ENCODE peak calls at places on chromosomes 2 and 18, in six cellular contexts. P is ovary, X is HCT116, O is iPS DF 6.9, D is IMR-90, S is mesenchymal stem cell. F is an unnamed sample. For H3K4me1, the result is how much of the 10 kb centered on the place peaks cover.

GRCh38 chr2:9789371-9789770 is 53.9 kb upstream of the TAF1B start:
- DNase-seq in X (no peak), S (no peak), P (no peak), O (no peak), D (no peak), F (no peak)

GRCh38 chr2:114729025-114729424 is 286.6 kb downstream of the DPP10 start:
- DNase-seq in X (no peak), S (no peak), P (no peak), D (no peak), O (no peak), F (peak)

GRCh38 chr2:120541972-120542670 is 193.5 kb upstream of the GLI2 start:
- DNase-seq in P (no peak), X (no peak), S (no peak), D (no peak), O (no peak), F (no peak)

GRCh38 chr2:61763605-61764034 is 90.2 kb downstream of the FAM161A start:
- DNase-seq in D (peak), O (peak), X (peak), S (peak), P (peak), F (peak)

GRCh38 chr2:60317831-60318230 is 235.6 kb downstream of the BCL11A start:
- DNase-seq in P (no peak), O (no peak), X (no peak), S (no peak), D (no peak), F (no peak)

GRCh38 chr2:28096421-28096820 is 205.9 kb downstream of the BABAM2 start:
- DNase-seq in O (no peak), D (peak), X (no peak), S (peak), P (no peak), F (no peak)

GRCh38 chr2:62196278-62196901 is 475 bp downstream of the B3GNT2 start:
- DNase-seq in S (peak), O (no peak), X (no peak), P (peak), D (no peak), F (peak)

GRCh38 chr18:48300463-48300961 is 108.7 kb downstream of the ZBTB7C start:
- DNase-seq in S (no peak), D (no peak), X (no peak), P (no peak), O (no peak), F (peak)

GRCh38 chr2:47056374-47056773 is 98.7 kb downstream of the STPG4 start:
- DNase-seq in X (no peak), D (peak), S (peak), P (peak), O (no peak), F (no peak)

GRCh38 chr18:27967938-27968803 is 208.8 kb downstream of the CDH2 start:
- DNase-seq in S (peak), O (no peak), P (no peak), D (peak), X (no peak), F (no peak)

GRCh38 chr2:21043744-21044532 is at the start of gene APOB:
- DNase-seq in X (no peak), D (no peak), P (no peak), O (peak), S (no peak), F (no peak)

GRCh38 chr2:239957681-239958181 is 67.4 kb downstream of the NDUFA10 start:
- DNase-seq in D (no peak), O (no peak), X (no peak), P (peak), S (no peak), F (no peak)

GRCh38 chr2:10594481-10594880 is 95.3 kb downstream of the NOL10 start:
- DNase-seq in X (no peak), O (no peak), D (no peak), P (no peak), S (no peak), F (no peak)

GRCh38 chr2:71697106-71698010 is 244.0 kb downstream of the DYSF start:
- DNase-seq in D (no peak), O (no peak), P (no peak), X (no peak), S (no peak), F (no peak)

DNA sequence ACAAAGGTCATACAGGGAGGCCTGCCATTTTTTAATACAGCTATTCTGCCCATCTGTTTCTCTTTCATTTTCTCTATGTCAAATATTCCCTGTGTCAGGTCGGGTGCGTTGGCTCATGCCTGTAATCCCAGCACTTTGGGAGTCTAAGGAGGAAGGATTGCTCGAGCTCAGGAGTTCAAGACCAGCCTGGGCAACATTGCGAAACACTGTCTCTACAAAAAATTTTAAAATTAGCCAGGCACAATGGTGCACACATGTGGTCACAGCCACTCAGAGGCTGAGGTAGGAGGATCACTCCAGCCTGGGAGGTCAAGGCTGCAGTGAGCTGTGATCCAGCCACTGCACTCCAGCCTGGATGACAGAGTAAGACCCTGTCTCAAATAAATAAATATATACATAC is 34.7 kb downstream of the TMEM37 start:
- DNase-seq in O (no peak), S (no peak), P (no peak), D (no peak), X (no peak), F (no peak)
- H3K4me1 ChIP-seq in O (under half), S (under half), P (under half), D (under half), X (under half), F (under half)

GRCh38 chr2:8581601-8582041 is 100.2 kb upstream of the ID2 start:
- DNase-seq in O (no peak), D (no peak), P (no peak), S (no peak), X (no peak), F (no peak)
- H3K4me1 ChIP-seq in O (under half), D (under half), P (under half), S (under half), X (under half), F (under half)

DNA sequence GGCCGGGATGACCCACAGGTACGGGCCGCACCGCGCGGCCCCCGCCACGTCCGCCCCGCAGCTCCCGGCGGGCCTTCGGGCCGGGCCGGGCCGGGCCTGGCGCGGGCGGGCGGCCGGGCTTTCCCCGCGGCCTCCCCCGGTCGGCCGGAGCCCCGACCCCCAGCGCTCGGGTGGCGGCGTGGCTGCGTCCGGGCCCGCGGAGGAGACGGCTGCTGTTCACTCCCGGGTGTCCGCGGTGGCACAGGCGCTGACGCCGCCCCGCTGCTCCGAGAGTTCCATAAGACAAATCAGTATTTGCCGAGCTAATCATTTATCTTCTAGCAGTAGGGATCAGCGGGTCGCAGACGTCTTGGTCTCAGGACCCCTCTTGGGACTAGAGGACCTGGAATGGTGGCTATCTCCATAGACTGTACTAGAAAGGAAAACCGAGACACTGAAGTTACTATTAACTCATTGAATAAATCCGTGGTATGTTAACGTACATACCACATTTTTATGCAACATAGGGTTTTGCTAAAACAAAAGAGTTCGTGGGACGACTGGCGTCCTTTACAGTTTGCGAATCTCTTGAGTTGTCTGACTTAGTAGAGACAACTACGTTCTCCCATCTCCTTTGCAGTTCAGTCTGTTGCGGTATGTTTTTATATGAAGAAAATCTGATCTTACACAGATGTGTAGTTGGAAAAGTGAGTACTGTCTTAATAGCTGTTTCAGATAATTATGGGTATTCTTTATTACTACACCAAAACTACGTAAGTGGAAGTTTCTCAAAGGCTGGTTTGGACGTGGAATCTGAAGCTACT is 508 bp downstream of the LIMS1 start:
- DNase-seq in O (no peak), X (no peak), P (no peak), D (no peak), S (peak), F (peak)
- H3K4me1 ChIP-seq in O (under half), X (under half), P (under half), D (under half), S (under half), F (under half)

DNA sequence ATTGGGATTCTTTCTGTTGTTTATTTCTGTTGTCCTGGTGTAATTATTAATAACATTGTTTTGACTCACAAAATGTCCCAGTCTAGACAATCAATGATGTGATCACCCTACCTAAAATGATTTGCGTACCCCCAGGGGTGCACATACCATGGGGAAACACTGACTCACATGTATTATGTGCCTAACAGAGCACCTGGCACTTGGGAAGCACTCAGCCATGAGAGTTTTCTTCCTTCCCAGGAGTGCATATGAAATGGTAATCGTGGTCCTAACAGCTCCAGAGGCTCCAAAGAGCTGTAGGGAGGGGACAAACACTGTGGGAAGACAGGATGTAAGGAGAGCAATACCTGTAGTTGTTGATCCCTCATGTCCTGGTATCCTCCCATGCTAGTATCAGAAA is 187.8 kb upstream of the ERBB4 start:
- DNase-seq in S (no peak), D (no peak), O (peak), P (no peak), X (no peak), F (no peak)
- H3K4me1 ChIP-seq in S (under half), D (under half), O (under half), P (under half), X (under half), F (under half)

DNA sequence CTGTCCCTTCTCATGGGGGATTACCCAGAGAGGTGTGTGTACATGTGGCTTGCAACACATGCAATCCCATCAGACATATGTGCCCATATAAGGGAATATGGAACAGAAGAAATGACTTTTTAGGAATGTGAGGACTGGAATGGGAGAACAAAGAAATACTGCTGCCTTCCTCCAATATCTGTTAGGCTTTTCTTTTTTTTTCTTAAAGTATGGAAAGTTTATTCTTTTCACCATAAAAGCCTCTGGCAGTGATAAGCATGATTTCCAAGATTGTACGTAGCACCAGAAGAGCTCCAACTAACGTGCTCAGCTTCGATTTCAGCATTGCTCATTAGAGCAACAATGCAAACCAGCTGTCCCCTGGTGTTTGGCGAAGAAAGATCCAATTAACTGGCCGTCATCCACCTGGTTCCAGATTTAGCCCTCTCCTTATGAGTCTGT is 113.6 kb downstream of the ADCYAP1 start:
- DNase-seq in X (no peak), O (no peak), P (no peak), S (peak), D (peak), F (peak)
- H3K4me1 ChIP-seq in X (under half), O (under half), P (under half), S (under half), D (under half), F (half or more)

GRCh38 chr18:55323051-55323994 is 264.7 kb downstream of the TCF4 start:
- DNase-seq in X (no peak), D (peak), O (no peak), S (peak), P (peak), F (no peak)
- H3K4me1 ChIP-seq in X (under half), D (under half), O (under half), S (under half), P (under half), F (under half)

GRCh38 chr2:38709515-38710194 is 41.5 kb downstream of the SRSF7 start:
- DNase-seq in X (no peak), D (no peak), P (no peak), O (no peak), S (no peak), F (no peak)

GRCh38 chr2:38708900-38709321 is 42.2 kb downstream of the SRSF7 start:
- DNase-seq in X (no peak), S (no peak), O (no peak), P (no peak), D (no peak), F (no peak)

GRCh38 chr2:38702413-38702812 is 36.5 kb downstream of the GALM start:
- DNase-seq in X (no peak), O (no peak), D (peak), P (no peak), S (peak), F (no peak)

GRCh38 chr2:38704664-38705063 is 38.8 kb downstream of the GALM start:
- DNase-seq in S (no peak), D (no peak), P (no peak), O (no peak), X (no peak), F (no peak)

DNA sequence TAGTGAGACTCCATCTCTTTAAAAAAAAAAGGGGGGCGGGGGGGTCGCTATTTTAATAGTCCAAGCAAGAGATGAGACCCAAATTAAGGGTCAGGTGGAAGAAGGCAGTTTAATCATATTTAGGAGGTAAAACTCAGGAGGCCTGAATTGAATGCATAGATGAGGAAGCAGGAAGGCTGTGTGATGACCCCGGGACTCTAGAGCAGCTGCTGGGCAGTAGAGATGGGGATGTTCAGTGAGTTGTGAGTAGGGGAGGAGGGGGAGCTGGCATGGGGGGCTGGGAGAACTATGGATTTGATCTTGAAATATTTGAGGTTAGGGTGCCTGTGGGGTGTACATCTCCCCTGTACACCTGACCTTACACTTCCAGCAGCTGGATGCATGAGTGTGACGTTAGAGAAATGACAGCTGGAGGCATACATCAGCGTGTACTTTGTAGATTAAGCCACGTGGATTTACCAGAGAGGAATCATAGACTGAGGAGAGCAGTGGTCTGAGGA is 41.0 kb downstream of the GALM start:
- DNase-seq in O (no peak), P (no peak), D (no peak), S (no peak), X (no peak), F (no peak)
- H3K4me1 ChIP-seq in O (under half), P (under half), D (under half), S (under half), X (under half), F (under half)

GRCh38 chr18:44701227-44701626 is 20.5 kb downstream of the SETBP1 start:
- DNase-seq in S (no peak), X (no peak), O (no peak), D (no peak), P (peak), F (no peak)
- H3K4me1 ChIP-seq in S (under half), X (under half), O (under half), D (under half), P (under half), F (under half)

GRCh38 chr2:164574931-164575330 is 46.4 kb downstream of the GRB14 start:
- DNase-seq in S (no peak), X (no peak), O (no peak), D (no peak), P (no peak), F (no peak)

GRCh38 chr2:164568317-164568716 is 53.0 kb downstream of the GRB14 start:
- DNase-seq in O (no peak), X (no peak), S (no peak), P (no peak), D (no peak), F (peak)

GRCh38 chr2:164567335-164567989 is 53.8 kb downstream of the GRB14 start:
- DNase-seq in D (no peak), X (no peak), O (no peak), S (no peak), P (no peak), F (no peak)

GRCh38 chr2:164569334-164569733 is 51.9 kb downstream of the GRB14 start:
- DNase-seq in O (no peak), S (no peak), D (no peak), P (no peak), X (no peak), F (no peak)

GRCh38 chr2:164570475-164570874 is 50.8 kb downstream of the GRB14 start:
- DNase-seq in P (no peak), X (no peak), D (no peak), S (no peak), O (no peak), F (no peak)
- H3K4me1 ChIP-seq in P (under half), X (under half), D (under half), S (under half), O (under half), F (under half)

GRCh38 chr2:172439509-172439860 is 12.1 kb downstream of the ITGA6 start:
- DNase-seq in O (no peak), D (no peak), S (no peak), P (no peak), X (no peak), F (no peak)

GRCh38 chr2:172438741-172439508 is 11.5 kb downstream of the ITGA6 start:
- DNase-seq in P (no peak), S (no peak), X (peak), O (no peak), D (peak), F (no peak)

GRCh38 chr2:172439911-172440310 is 12.5 kb downstream of the ITGA6 start:
- DNase-seq in P (no peak), S (no peak), X (no peak), O (no peak), D (no peak), F (no peak)

GRCh38 chr2:172440795-172441194 is 13.4 kb downstream of the ITGA6 start:
- DNase-seq in O (no peak), P (no peak), S (no peak), D (no peak), X (no peak), F (peak)

GRCh38 chr2:172442072-172442895 is 14.9 kb downstream of the ITGA6 start:
- DNase-seq in S (peak), O (no peak), X (peak), D (peak), P (no peak), F (peak)
- H3K4me1 ChIP-seq in S (under half), O (under half), X (half or more), D (under half), P (under half), F (under half)